ENCODE peak calls at places on chromosomes 1 and 21, in eight cellular contexts. P is GM10248; V is AG09319; F is Right ventricle myocardium inferior; R is OCI-LY7; J is CD4-positive, alpha-beta T cell; K is central memory CD4-positive, alpha-beta T cell; O is stomach. D is an unnamed sample.

GRCh38 chr1:59332983-59333382 is 36.1 kb downstream of the FGGY start:
- DNase-seq in P (no peak), V (no peak), F (no peak), R (no peak), J (no peak), K (no peak), O (no peak), D (no peak)

GRCh38 chr1:168235548-168235885 is 9.7 kb downstream of the SFT2D2 start:
- DNase-seq in P (no peak), V (no peak), F (no peak), R (no peak), J (no peak), K (no peak), O (no peak), D (no peak)

GRCh38 chr1:22529901-22530621 is 33.2 kb upstream of the EPHA8 start:
- DNase-seq in P (no peak), V (peak), F (no peak), R (no peak), J (no peak), K (no peak), O (no peak), D (no peak)

GRCh38 chr1:105260018-105260417 is 1510.3 kb downstream of the AMY1C start:
- DNase-seq in P (no peak), V (no peak), F (no peak), R (no peak), J (no peak), K (no peak), O (no peak), D (no peak)

GRCh38 chr1:53244126-53244525 is 5.8 kb upstream of the MAGOH start:
- DNase-seq in P (no peak), V (no peak), F (no peak), R (no peak), J (no peak), K (no peak), O (no peak), D (no peak)

GRCh38 chr1:117757668-117758067 is 151.8 kb downstream of the TENT5C start:
- DNase-seq in P (no peak), V (no peak), F (no peak), R (no peak), J (no peak), K (no peak), O (no peak), D (no peak)

GRCh38 chr1:2495026-2495425 is 18.9 kb downstream of the PLCH2 start:
- DNase-seq in P (no peak), V (no peak), F (no peak), R (peak), J (no peak), K (no peak), O (no peak), D (no peak)

GRCh38 chr1:233723387-233723786 is 109.5 kb downstream of the KCNK1 start:
- DNase-seq in P (no peak), V (no peak), F (no peak), R (no peak), J (no peak), K (no peak), O (no peak), D (no peak)

GRCh38 chr1:205583461-205584130 is 48.2 kb downstream of the ELK4 start:
- DNase-seq in P (no peak), V (no peak), F (no peak), R (no peak), J (no peak), K (no peak), O (no peak), D (no peak)

GRCh38 chr1:116916533-116917460 is 7.1 kb downstream of the PTGFRN start:
- DNase-seq in P (no peak), V (no peak), F (no peak), R (no peak), J (no peak), K (no peak), O (no peak), D (no peak)

GRCh38 chr1:227886993-227887696 is 60.6 kb downstream of the WNT9A start:
- DNase-seq in P (no peak), V (no peak), F (peak), R (no peak), J (peak), K (peak), O (peak), D (no peak)

GRCh38 chr1:82778612-82779011 is 977.9 kb downstream of the ADGRL2 start:
- DNase-seq in P (no peak), V (no peak), F (no peak), R (no peak), J (no peak), K (no peak), O (no peak), D (no peak)

GRCh38 chr1:159132271-159132881 is 39.0 kb upstream of the CADM3 start:
- DNase-seq in P (peak), V (peak), F (peak), R (peak), J (peak), K (peak), O (peak), D (peak)

GRCh38 chr1:44084998-44085675 is 33.5 kb upstream of the KLF17 start:
- DNase-seq in P (no peak), V (peak), F (no peak), R (no peak), J (no peak), K (no peak), O (no peak), D (no peak)

GRCh38 chr1:212414328-212415106 is at the start of gene PACC1:
- DNase-seq in P (peak), V (peak), F (peak), R (peak), J (peak), K (peak), O (peak), D (peak)

GRCh38 chr1:41389009-41389408 is 27.8 kb downstream of the FOXO6 start:
- DNase-seq in P (no peak), V (no peak), F (no peak), R (no peak), J (no peak), K (no peak), O (no peak), D (no peak)

GRCh38 chr1:26111530-26112406 is at the start of gene PDIK1L:
- DNase-seq in P (peak), V (peak), F (peak), R (peak), J (peak), K (peak), O (peak), D (peak)

GRCh38 chr1:153538315-153538821 is 2.4 kb downstream of the S100A5 start:
- DNase-seq in P (no peak), V (no peak), F (no peak), R (no peak), J (no peak), K (no peak), O (peak), D (no peak)

GRCh38 chr1:54487571-54488050 is 60.4 kb upstream of the ACOT11 start:
- DNase-seq in P (no peak), V (no peak), F (no peak), R (no peak), J (no peak), K (no peak), O (no peak), D (no peak)

GRCh38 chr1:84103197-84103992 is 40.7 kb upstream of the PRKACB start:
- DNase-seq in P (no peak), V (peak), F (no peak), R (no peak), J (no peak), K (no peak), O (no peak), D (no peak)

GRCh38 chr1:20530901-20531300 is 21.5 kb upstream of the FAM43B start:
- DNase-seq in P (no peak), V (no peak), F (no peak), R (no peak), J (no peak), K (no peak), O (no peak), D (no peak)

GRCh38 chr1:155077758-155078495 is 710 bp upstream of the EFNA3 start:
- DNase-seq in P (no peak), V (no peak), F (peak), R (no peak), J (no peak), K (no peak), O (no peak), D (no peak)

GRCh38 chr21:17045214-17045835 is 467.5 kb upstream of the CXADR start:
- DNase-seq in P (no peak), V (no peak), F (no peak), R (peak), J (no peak), K (no peak), O (no peak), D (no peak)

GRCh38 chr1:227952374-227953021 is 4.8 kb upstream of the WNT9A start:
- DNase-seq in P (no peak), V (no peak), F (no peak), R (no peak), J (no peak), K (no peak), O (peak), D (no peak)

GRCh38 chr1:22831729-22832413 is 121.2 kb downstream of the EPHB2 start:
- DNase-seq in P (no peak), V (peak), F (no peak), R (no peak), J (no peak), K (no peak), O (peak), D (no peak)

GRCh38 chr1:203324103-203325003 is 19.0 kb downstream of the BTG2 start:
- DNase-seq in P (no peak), V (no peak), F (no peak), R (peak), J (peak), K (peak), O (no peak), D (no peak)

GRCh38 chr1:73765551-73766233 is 432.3 kb downstream of the LRRIQ3 start:
- DNase-seq in P (no peak), V (no peak), F (no peak), R (no peak), J (no peak), K (no peak), O (no peak), D (no peak)

GRCh38 chr1:161218301-161219077 is 3.4 kb downstream of the FCER1G start:
- DNase-seq in P (no peak), V (no peak), F (no peak), R (peak), J (no peak), K (no peak), O (no peak), D (no peak)

GRCh38 chr1:192140382-192140781 is 17.9 kb upstream of the RGS18 start:
- DNase-seq in P (no peak), V (no peak), F (no peak), R (no peak), J (no peak), K (no peak), O (no peak), D (no peak)

D was measured in memory B cell.